ENCODE peak calls at places on chromosomes 1 and 21, in four cellular contexts. H, C, M and O are unnamed samples.

GRCh38 chr1:59557549-59557885 is 257.2 kb upstream of the HOOK1 start:
- DNase-seq in C (no peak), H (no peak), M (no peak), O (no peak)

GRCh38 chr1:101520302-101520701 is 283.5 kb downstream of the S1PR1 start:
- DNase-seq in C (no peak), H (no peak), M (peak; percentile 9), O (no peak)

GRCh38 chr1:246067432-246068021 is 439.6 kb downstream of the SMYD3 start:
- DNase-seq in M (no peak), C (peak; percentile 44), H (no peak), O (no peak)

GRCh38 chr1:230867119-230867902 is 1.0 kb downstream of the C1orf198 start:
- DNase-seq in M (no peak), C (no peak), H (no peak), O (no peak)

GRCh38 chr1:167548059-167548932 is 5.3 kb downstream of the CREG1 start:
- DNase-seq in M (no peak), H (no peak), C (no peak), O (no peak)

GRCh38 chr1:43605761-43606160 is 44.2 kb upstream of the KDM4A start:
- DNase-seq in H (no peak), C (no peak), M (no peak), O (no peak)

GRCh38 chr1:163069655-163070277 is 605 bp downstream of the RGS4 start:
- DNase-seq in C (no peak), M (no peak), H (no peak), O (no peak)

GRCh38 chr1:113219377-113219776 is 146.4 kb downstream of the LRIG2 start:
- DNase-seq in M (no peak), H (no peak), C (no peak), O (no peak)

GRCh38 chr1:76257823-76258222 is 183.3 kb downstream of the ST6GALNAC3 start:
- DNase-seq in C (no peak), M (no peak), H (no peak), O (no peak)

DNA sequence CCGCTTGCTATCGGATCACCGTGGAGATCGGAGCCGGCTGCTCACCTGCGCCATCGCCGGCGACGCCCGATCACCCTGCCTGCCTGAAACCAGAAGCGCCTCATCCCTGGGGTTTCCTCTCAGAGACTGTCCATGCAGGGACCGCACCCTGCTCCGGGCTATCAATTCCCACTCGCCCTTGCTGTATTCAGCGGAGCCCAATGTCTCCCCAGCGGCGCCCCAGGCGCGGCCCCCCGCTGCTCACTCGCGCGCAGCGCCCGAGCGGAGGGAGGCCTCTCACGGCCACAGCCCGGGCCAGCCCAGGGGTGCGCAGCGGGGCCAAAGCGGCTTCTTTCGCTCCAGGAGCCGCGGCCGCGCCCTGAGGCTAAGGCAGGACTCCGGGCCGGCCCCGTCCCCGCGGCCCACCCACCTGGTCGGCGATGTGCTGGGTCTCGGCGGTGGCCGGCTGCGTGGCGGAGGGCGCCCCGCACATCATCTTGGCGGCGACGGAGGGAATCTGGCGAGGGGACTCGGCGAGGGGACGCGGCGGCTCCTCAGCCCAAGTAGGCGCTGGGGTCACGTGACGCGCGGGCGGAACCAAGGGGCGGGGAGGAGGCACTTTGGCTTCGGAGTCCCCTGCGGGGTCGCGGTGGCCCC is at the start of gene CSTB:
- DNase-seq in C (no peak), H (peak; percentile 90), M (peak; percentile 76), O (no peak)
- TF ChIP-seq CTCF in C (no peak), H (no peak), M (no peak), O (no peak)

GRCh38 chr1:29688477-29689365 is 452.4 kb downstream of the PTPRU start:
- DNase-seq in M (peak; percentile 7), C (peak; percentile 63), H (no peak), O (peak; percentile 63)

GRCh38 chr1:29687601-29688244 is 451.4 kb downstream of the PTPRU start:
- DNase-seq in C (no peak), H (no peak), M (no peak), O (no peak)

GRCh38 chr1:29690156-29690555 is 453.8 kb downstream of the PTPRU start:
- DNase-seq in C (no peak), M (no peak), H (peak; percentile 3), O (no peak)

GRCh38 chr1:29689372-29690030 is 453.2 kb downstream of the PTPRU start:
- DNase-seq in H (no peak), M (no peak), C (no peak), O (no peak)

GRCh38 chr1:29691499-29691898 is 455.2 kb downstream of the PTPRU start:
- DNase-seq in H (no peak), M (no peak), C (no peak), O (no peak)
- H3K4me3 ChIP-seq in H (no peak overlapping the region), M (no peak overlapping the region), C (no peak overlapping the region), O (no peak overlapping the region)

GRCh38 chr21:46349134-46349760 is 25.3 kb downstream of the PCNT start:
- DNase-seq in M (no peak), C (no peak), H (no peak), O (no peak)

GRCh38 chr21:46346296-46347202 is 22.6 kb downstream of the PCNT start:
- DNase-seq in H (no peak), C (no peak), M (no peak), O (no peak)

GRCh38 chr21:46347203-46347550 is 23.2 kb downstream of the PCNT start:
- DNase-seq in H (no peak), C (no peak), M (no peak), O (no peak)

GRCh38 chr21:46345861-46346260 is 21.9 kb downstream of the PCNT start:
- DNase-seq in H (no peak), M (no peak), C (no peak), O (no peak)

DNA sequence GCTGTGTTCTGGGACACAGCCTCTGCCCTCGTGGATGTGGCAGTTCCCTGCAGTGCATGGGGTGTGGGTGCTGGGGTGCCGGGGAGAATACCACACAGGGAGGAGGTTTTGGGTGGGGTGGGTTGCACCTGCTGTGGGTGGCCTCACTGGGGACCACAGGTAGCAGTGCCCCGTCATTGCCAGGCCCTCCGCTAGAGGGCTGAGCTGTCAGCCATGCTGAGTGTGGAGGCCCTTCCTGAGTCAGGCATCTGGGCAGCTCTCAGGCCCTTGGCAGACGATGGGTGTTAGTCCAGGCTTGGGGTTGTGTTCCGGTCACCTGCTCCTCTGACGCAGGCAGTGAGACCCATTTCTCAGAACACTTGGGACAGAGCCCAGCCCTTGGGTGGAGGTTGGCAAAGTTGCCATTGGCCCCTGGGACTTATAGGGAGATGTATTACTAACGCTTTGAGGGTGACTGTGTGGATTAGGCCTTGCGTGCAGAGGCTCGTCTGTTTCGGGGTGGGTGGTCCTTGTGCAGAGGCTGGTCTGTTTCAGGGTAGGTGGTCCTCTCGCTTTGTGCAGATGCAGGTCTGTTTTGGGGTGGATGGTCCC is 23.9 kb downstream of the PCNT start:
- DNase-seq in H (peak; percentile 79), C (no peak), M (peak; percentile 24), O (no peak)
- H3K36me3 ChIP-seq in H (no peaks in the 10 kb centered on the region), C (peaks cover 44% of the 10 kb centered on the region), M (no peaks in the 10 kb centered on the region), O (peaks cover 1% of the 10 kb centered on the region)

DNA sequence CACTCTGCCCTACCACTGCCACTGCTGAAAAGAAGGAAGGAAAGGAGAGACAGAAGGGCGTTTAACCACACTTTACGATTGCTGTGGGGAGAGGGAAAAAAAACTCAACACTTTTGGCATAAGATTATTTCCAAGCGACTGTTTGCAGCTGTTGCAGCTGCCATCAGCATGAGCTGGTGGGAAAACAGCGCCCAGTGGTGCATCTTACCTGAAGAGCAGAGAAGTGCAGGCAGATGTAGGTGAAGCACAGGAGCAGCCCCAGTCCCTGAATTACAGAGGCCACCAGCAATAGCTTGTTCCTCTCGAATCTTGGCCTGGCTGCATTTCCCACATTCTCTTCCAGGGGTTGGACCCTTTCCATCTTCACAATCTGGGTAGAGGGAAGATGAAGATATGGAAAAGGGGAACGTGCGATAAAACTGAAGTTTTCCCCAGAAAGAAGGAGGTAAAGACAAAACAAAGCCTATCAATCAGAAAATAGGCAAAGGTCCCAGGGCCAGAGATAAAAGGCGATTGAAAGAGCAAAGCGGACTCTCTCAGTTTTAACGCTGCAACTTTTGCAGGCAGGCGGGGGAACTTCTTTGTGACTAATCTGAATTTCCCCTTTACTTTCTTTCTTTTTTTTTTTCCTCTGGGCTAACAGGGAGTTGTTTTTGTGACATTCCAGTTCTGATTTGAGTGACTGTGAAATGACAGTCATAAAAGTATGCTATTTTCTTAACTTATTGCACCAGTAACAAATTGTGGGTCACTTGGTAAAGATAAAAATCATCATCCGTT is at the start of gene TNFSF4:
- DNase-seq in M (no peak), H (no peak), C (no peak), O (no peak)
- TF ChIP-seq CTCF in M (no peak), H (no peak), C (no peak), O (no peak)

DNA sequence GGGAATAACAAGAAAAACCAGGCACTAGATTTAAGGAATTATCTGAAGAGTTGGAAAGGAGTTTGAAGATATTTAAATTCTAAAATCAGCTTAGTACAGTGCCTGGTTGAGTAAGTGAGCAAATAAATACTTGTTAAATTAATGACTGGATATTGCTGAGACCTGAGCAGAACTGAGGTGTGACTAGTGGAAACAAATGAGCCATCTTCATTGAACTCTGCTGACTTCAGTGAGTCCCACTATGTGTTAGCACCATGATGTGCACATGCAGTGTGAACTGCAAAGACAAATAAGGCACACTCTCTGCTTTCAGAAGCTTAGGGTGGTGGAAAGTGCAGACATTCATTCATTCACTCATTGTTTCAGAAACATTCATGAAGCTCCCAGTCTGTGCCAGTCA is 48.7 kb downstream of the ELAPOR1 start:
- DNase-seq in M (no peak), H (no peak), C (no peak), O (no peak)
- H3K4me3 ChIP-seq in M (no peak overlapping the region), H (no peak overlapping the region), C (no peak overlapping the region), O (no peak overlapping the region)

GRCh38 chr1:37561096-37561793 is 4.5 kb downstream of the DNALI1 start:
- DNase-seq in M (no peak), H (no peak), C (no peak), O (no peak)

GRCh38 chr1:37561794-37562132 is 5.0 kb downstream of the DNALI1 start:
- DNase-seq in M (no peak), H (no peak), C (no peak), O (no peak)

GRCh38 chr1:37570528-37571334 is 14.0 kb downstream of the DNALI1 start:
- DNase-seq in H (no peak), M (no peak), C (no peak), O (no peak)

GRCh38 chr1:37562984-37563383 is 6.2 kb downstream of the DNALI1 start:
- DNase-seq in C (no peak), H (no peak), M (no peak), O (no peak)

DNA sequence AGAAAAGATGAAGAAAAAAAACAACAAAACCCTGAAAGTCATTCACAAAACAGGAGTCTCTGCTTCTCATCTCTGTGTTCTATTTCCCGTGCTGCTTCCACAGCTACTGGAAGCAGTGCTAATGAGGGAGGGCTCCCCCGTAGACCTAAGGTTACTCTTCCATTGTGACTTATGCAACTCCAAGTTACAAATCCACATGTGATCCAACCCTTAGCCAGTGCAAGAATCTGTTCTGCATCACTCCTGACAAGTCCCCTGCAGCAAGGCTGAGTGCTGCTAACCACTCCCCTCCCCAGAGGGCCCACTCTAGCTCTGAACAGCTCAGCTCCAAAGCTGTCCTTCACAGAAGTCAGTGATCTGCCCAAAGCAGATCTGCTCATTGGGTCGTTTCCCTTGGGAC is 10.3 kb downstream of the DNALI1 start:
- DNase-seq in M (peak; percentile 42), H (no peak), C (no peak), O (no peak)
- H3K36me3 ChIP-seq in M (peaks cover 11% of the 10 kb centered on the region), H (peaks cover 5% of the 10 kb centered on the region), C (peaks cover 23% of the 10 kb centered on the region), O (no peaks in the 10 kb centered on the region)